ENCODE peak calls at places on chromosomes 6 and 20, in ten cellular contexts. Q is HCT116; T is lung; O is heart right ventricle; A is progenitor cell of endocrine pancreas; F is cardiac muscle cell; R is HepG2; Z is CD8-positive, alpha-beta T cell; N is CD4-positive, alpha-beta T cell; S is tibial artery. M is an unnamed sample.

GRCh38 chr20:17281478-17281877 is 54.6 kb downstream of the PCSK2 start:
- DNase-seq in Q (peak), T (peak), O (no peak), A (no peak), F (peak), R (peak), Z (no peak), N (no peak), S (no peak), M (no peak)

GRCh38 chr20:20480689-20481088 is 112.8 kb downstream of the INSM1 start:
- DNase-seq in Q (peak), T (no peak), O (no peak), A (no peak), F (no peak), R (no peak), Z (no peak), N (no peak), S (no peak), M (no peak)

GRCh38 chr6:344816-345340 is 46.7 kb upstream of the IRF4 start:
- DNase-seq in Q (no peak), T (no peak), O (no peak), A (no peak), F (no peak), R (no peak), Z (no peak), N (no peak), S (no peak), M (no peak)

GRCh38 chr6:37056439-37057127 is 51.1 kb downstream of the FGD2 start:
- DNase-seq in Q (peak), T (no peak), O (no peak), A (no peak), F (no peak), R (peak), Z (no peak), N (no peak), S (no peak), M (no peak)

GRCh38 chr20:52941803-52942202 is 30.4 kb upstream of the TSHZ2 start:
- DNase-seq in Q (no peak), T (no peak), O (no peak), A (no peak), F (no peak), R (no peak), Z (no peak), N (no peak), S (no peak), M (no peak)

GRCh38 chr6:43953794-43954310 is 173.4 kb downstream of the MRPL14 start:
- DNase-seq in Q (no peak), T (no peak), O (peak), A (no peak), F (peak), R (peak), Z (peak), N (no peak), S (peak), M (peak)

GRCh38 chr6:67640462-67640861 is 994.6 kb upstream of the ADGRB3 start:
- DNase-seq in Q (no peak), T (no peak), O (no peak), A (no peak), F (no peak), R (no peak), Z (no peak), N (no peak), S (no peak), M (no peak)

GRCh38 chr6:42764883-42765653 is 16.8 kb upstream of the BICRAL start:
- DNase-seq in Q (no peak), T (no peak), O (no peak), A (no peak), F (no peak), R (no peak), Z (no peak), N (no peak), S (no peak), M (no peak)

GRCh38 chr20:380763-381580 is 412 bp downstream of the TRIB3 start:
- DNase-seq in Q (peak), T (peak), O (peak), A (peak), F (peak), R (peak), Z (peak), N (peak), S (no peak), M (no peak)

GRCh38 chr6:141261672-141262060 is 871.1 kb upstream of the GJE1 start:
- DNase-seq in Q (no peak), T (no peak), O (no peak), A (no peak), F (no peak), R (no peak), Z (no peak), N (no peak), S (no peak), M (no peak)

GRCh38 chr6:444653-445275 is 53.2 kb downstream of the IRF4 start:
- DNase-seq in Q (no peak), T (no peak), O (no peak), A (no peak), F (no peak), R (no peak), Z (peak), N (peak), S (peak), M (no peak)

GRCh38 chr6:125718109-125718508 is 31.3 kb upstream of the HEY2 start:
- DNase-seq in Q (no peak), T (no peak), O (no peak), A (no peak), F (no peak), R (no peak), Z (no peak), N (no peak), S (no peak), M (no peak)

GRCh38 chr6:113411006-113411405 is 446.1 kb upstream of the MARCKS start:
- DNase-seq in Q (no peak), T (no peak), O (no peak), A (no peak), F (no peak), R (peak), Z (no peak), N (no peak), S (no peak), M (no peak)

GRCh38 chr20:57716202-57716601 is 6.4 kb upstream of the PMEPA1 start:
- DNase-seq in Q (no peak), T (no peak), O (no peak), A (no peak), F (no peak), R (no peak), Z (no peak), N (no peak), S (no peak), M (no peak)

GRCh38 chr20:49415005-49415663 is 67.3 kb downstream of the KCNB1 start:
- DNase-seq in Q (no peak), T (no peak), O (no peak), A (no peak), F (no peak), R (no peak), Z (no peak), N (no peak), S (no peak), M (no peak)

GRCh38 chr20:23970049-23970448 is 18.5 kb downstream of the GGTLC1 start:
- DNase-seq in Q (no peak), T (no peak), O (no peak), A (no peak), F (no peak), R (no peak), Z (no peak), N (no peak), S (no peak), M (no peak)

GRCh38 chr20:39775110-39775509 is 813.0 kb downstream of the DHX35 start:
- DNase-seq in Q (no peak), T (peak), O (peak), A (no peak), F (no peak), R (no peak), Z (no peak), N (no peak), S (peak), M (no peak)

GRCh38 chr6:46014511-46015118 is 1.0 kb downstream of the CLIC5 start:
- DNase-seq in Q (no peak), T (no peak), O (peak), A (peak), F (peak), R (no peak), Z (no peak), N (no peak), S (no peak), M (no peak)

GRCh38 chr6:73652637-73653570 is 888 bp downstream of the SLC17A5 start:
- DNase-seq in Q (peak), T (peak), O (peak), A (peak), F (peak), R (peak), Z (peak), N (peak), S (peak), M (peak)

GRCh38 chr20:15236812-15237211 is 899.4 kb upstream of the FLRT3 start:
- DNase-seq in Q (peak), T (no peak), O (no peak), A (no peak), F (no peak), R (peak), Z (no peak), N (no peak), S (no peak), M (no peak)

GRCh38 chr6:32936247-32937152 is 4.3 kb downstream of the HLA-DMB start:
- DNase-seq in Q (no peak), T (no peak), O (no peak), A (no peak), F (no peak), R (no peak), Z (no peak), N (no peak), S (no peak), M (no peak)

GRCh38 chr6:34924831-34925613 is 36.0 kb downstream of the ANKS1A start:
- DNase-seq in Q (no peak), T (no peak), O (no peak), A (no peak), F (no peak), R (no peak), Z (no peak), N (no peak), S (no peak), M (no peak)

GRCh38 chr20:62502496-62503095 is 26.8 kb upstream of the GATA5 start:
- DNase-seq in Q (no peak), T (no peak), O (no peak), A (no peak), F (no peak), R (no peak), Z (no peak), N (no peak), S (no peak), M (no peak)

GRCh38 chr6:84762941-84763396 is 1.4 kb downstream of the TBX18 start:
- DNase-seq in Q (no peak), T (no peak), O (peak), A (no peak), F (no peak), R (no peak), Z (no peak), N (no peak), S (no peak), M (no peak)

GRCh38 chr20:61585764-61586163 is 333.7 kb downstream of the CDH4 start:
- DNase-seq in Q (no peak), T (no peak), O (no peak), A (no peak), F (no peak), R (no peak), Z (no peak), N (no peak), S (no peak), M (no peak)

GRCh38 chr6:105322499-105323231 is 80.2 kb downstream of the PREP start:
- DNase-seq in Q (no peak), T (no peak), O (no peak), A (no peak), F (no peak), R (no peak), Z (no peak), N (no peak), S (no peak), M (no peak)

GRCh38 chr20:24589381-24589780 is 120.0 kb downstream of the SYNDIG1 start:
- DNase-seq in Q (no peak), T (no peak), O (no peak), A (no peak), F (no peak), R (no peak), Z (no peak), N (no peak), S (no peak), M (peak)

GRCh38 chr6:3782876-3783832 is 31.6 kb upstream of the PXDC1 start:
- DNase-seq in Q (no peak), T (no peak), O (no peak), A (no peak), F (no peak), R (no peak), Z (no peak), N (no peak), S (no peak), M (no peak)

GRCh38 chr20:57868310-57868709 is 158.5 kb upstream of the PMEPA1 start:
- DNase-seq in Q (no peak), T (peak), O (no peak), A (no peak), F (no peak), R (no peak), Z (peak), N (no peak), S (no peak), M (no peak)

GRCh38 chr6:41268478-41268877 is 18.0 kb downstream of the TREM1 start:
- DNase-seq in Q (no peak), T (no peak), O (no peak), A (no peak), F (no peak), R (no peak), Z (no peak), N (no peak), S (no peak), M (peak)

GRCh38 chr20:19540401-19540800 is 217.7 kb upstream of the RIN2 start:
- DNase-seq in Q (no peak), T (no peak), O (no peak), A (no peak), F (no peak), R (no peak), Z (no peak), N (no peak), S (no peak), M (no peak)

GRCh38 chr6:77543601-77544000 is 80.3 kb upstream of the HTR1B start:
- DNase-seq in Q (no peak), T (no peak), O (no peak), A (no peak), F (no peak), R (no peak), Z (no peak), N (no peak), S (no peak), M (no peak)

GRCh38 chr6:32855467-32856174 is 1.6 kb downstream of the PSMB9 start:
- DNase-seq in Q (no peak), T (no peak), O (no peak), A (no peak), F (no peak), R (no peak), Z (no peak), N (no peak), S (no peak), M (no peak)

GRCh38 chr6:39181333-39181732 is 47.9 kb downstream of the KCNK5 start:
- DNase-seq in Q (no peak), T (no peak), O (no peak), A (no peak), F (no peak), R (no peak), Z (no peak), N (no peak), S (no peak), M (no peak)

GRCh38 chr6:20681243-20681684 is 147.0 kb downstream of the CDKAL1 start:
- DNase-seq in Q (no peak), T (no peak), O (no peak), A (no peak), F (no peak), R (peak), Z (no peak), N (no peak), S (no peak), M (no peak)

GRCh38 chr6:85551264-85551663 is 42.4 kb downstream of the SNX14 start:
- DNase-seq in Q (no peak), T (no peak), O (no peak), A (no peak), F (no peak), R (no peak), Z (no peak), N (no peak), S (no peak), M (no peak)

GRCh38 chr6:167892835-167893234 is 66.1 kb downstream of the AFDN start:
- DNase-seq in Q (no peak), T (no peak), O (no peak), A (no peak), F (no peak), R (no peak), Z (no peak), N (no peak), S (no peak), M (no peak)

GRCh38 chr20:41079066-41079465 is 50.4 kb downstream of the TOP1 start:
- DNase-seq in Q (no peak), T (no peak), O (no peak), A (no peak), F (no peak), R (no peak), Z (no peak), N (no peak), S (no peak), M (no peak)

GRCh38 chr20:41081276-41081814 is 52.7 kb downstream of the TOP1 start:
- DNase-seq in Q (no peak), T (no peak), O (no peak), A (no peak), F (no peak), R (no peak), Z (no peak), N (no peak), S (no peak), M (no peak)

GRCh38 chr20:41080866-41081265 is 52.2 kb downstream of the TOP1 start:
- DNase-seq in Q (no peak), T (no peak), O (no peak), A (no peak), F (no peak), R (no peak), Z (no peak), N (no peak), S (no peak), M (no peak)

GRCh38 chr20:41076776-41077175 is 48.2 kb downstream of the TOP1 start:
- DNase-seq in Q (no peak), T (no peak), O (no peak), A (no peak), F (no peak), R (no peak), Z (no peak), N (no peak), S (no peak), M (no peak)

DNA sequence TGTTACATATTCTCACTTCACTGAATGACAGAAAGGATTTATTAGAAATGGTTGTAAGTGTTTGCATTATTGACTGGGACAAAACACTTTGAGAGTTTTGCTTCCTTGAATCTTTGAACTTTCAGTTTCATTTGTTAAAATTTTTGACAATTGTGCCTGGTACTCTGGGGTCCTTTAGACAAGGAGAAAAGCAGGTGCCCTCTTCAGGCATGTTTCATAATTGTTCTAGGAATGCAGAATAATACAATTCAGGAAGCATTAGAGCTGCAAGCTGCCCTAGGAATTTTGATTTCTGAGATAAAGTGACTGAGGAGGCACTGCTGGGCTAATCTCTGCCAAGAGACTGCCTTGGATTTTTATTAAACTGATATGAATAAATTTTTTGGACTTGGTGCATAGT is 49.7 kb downstream of the TOP1 start:
- DNase-seq in Q (no peak), T (no peak), O (no peak), A (no peak), F (peak), R (peak), Z (no peak), N (no peak), S (no peak), M (no peak)
- TF ChIP-seq CTCF in Q (peak), T (peak), O (peak), A (peak), F (peak), R (peak), Z (no peak), N (peak), S (peak), M (no peak)

GRCh38 chr6:134416501-134417154 is 98.7 kb upstream of the SGK1 start:
- DNase-seq in Q (no peak), T (no peak), O (no peak), A (no peak), F (no peak), R (no peak), Z (no peak), N (no peak), S (no peak), M (no peak)
- TF ChIP-seq CTCF in Q (no peak), T (no peak), O (no peak), A (no peak), F (no peak), R (no peak), Z (no peak), N (no peak), S (no peak), M (no peak)

GRCh38 chr6:134830194-134830593 is 119.7 kb downstream of the ALDH8A1 start:
- DNase-seq in Q (no peak), T (no peak), O (no peak), A (no peak), F (no peak), R (no peak), Z (no peak), N (no peak), S (no peak), M (no peak)
- TF ChIP-seq CTCF in Q (no peak), T (no peak), O (no peak), A (no peak), F (no peak), R (no peak), Z (no peak), N (no peak), S (no peak), M (no peak)

GRCh38 chr20:60228255-60228654 is 270.0 kb downstream of the CDH26 start:
- DNase-seq in Q (no peak), T (no peak), O (no peak), A (no peak), F (no peak), R (no peak), Z (no peak), N (no peak), S (no peak), M (no peak)
- TF ChIP-seq CTCF in Q (no peak), T (no peak), O (no peak), A (no peak), F (no peak), R (no peak), Z (no peak), N (no peak), S (no peak), M (no peak)